ENCODE peak calls at places on chromosome 11, in nine cellular contexts. Y is activated CD4-positive, CD25-positive, alpha-beta regulatory T cell; O is lung; D is fibroblast of pulmonary artery; S is cardiac septum; E is left colon; I is stimulated activated CD8-positive, alpha-beta memory T cell treated with anti-CD3 and anti-CD28 coated beads, Interleukin-15, amount 100 ng/mL, for 24 hours; U is HTR-8/SVneo; G is D341Med. J is an unnamed sample.
A peak's percentile ranks its signal among the peaks of the same experiment; 100 is the strongest.

GRCh38 chr11:377174-377865 is 8.0 kb downstream of the B4GALNT4 start:
- DNase-seq in G (no peak), I (no peak), S (no peak), O (no peak), E (no peak), Y (no peak), D (no peak), U (no peak), J (no peak)

GRCh38 chr11:35344990-35345655 is 74.2 kb downstream of the SLC1A2 start:
- DNase-seq in S (no peak), O (peak; percentile 30), I (no peak), Y (no peak), U (no peak), E (no peak), G (no peak), D (no peak), J (no peak)

GRCh38 chr11:82865841-82866240 is 34.4 kb downstream of the PRCP start:
- DNase-seq in E (no peak), D (no peak), G (no peak), Y (no peak), U (no peak), I (no peak), S (no peak), O (no peak), J (no peak)

GRCh38 chr11:35347921-35348331 is 71.4 kb downstream of the SLC1A2 start:
- DNase-seq in O (no peak), U (no peak), Y (no peak), I (no peak), G (no peak), D (no peak), E (no peak), S (no peak), J (no peak)

GRCh38 chr11:11163256-11163655 is 189.8 kb downstream of the CSNK2A3 start:
- DNase-seq in Y (no peak), E (no peak), S (no peak), U (peak; percentile 17), D (peak; percentile 3), O (no peak), I (no peak), G (no peak), J (no peak)

GRCh38 chr11:48170176-48170839 is 46.3 kb upstream of the OR4B1 start:
- DNase-seq in G (no peak), Y (no peak), I (no peak), S (no peak), E (no peak), O (no peak), D (no peak), U (no peak), J (no peak)

GRCh38 chr11:45805305-45806071 is 539 bp downstream of the SLC35C1 start:
- DNase-seq in Y (no peak), U (peak; percentile 26), G (no peak), I (no peak), E (peak; percentile 54), S (peak; percentile 74), D (peak; percentile 59), O (peak; percentile 54), J (peak; percentile 18)

GRCh38 chr11:115166826-115167225 is 337.4 kb downstream of the CADM1 start:
- DNase-seq in U (no peak), Y (no peak), G (no peak), E (no peak), D (no peak), S (no peak), O (no peak), I (no peak), J (no peak)

J was measured in Caki2.